ENCODE peak calls at places on chromosome 5, in five cellular contexts. I, Y, H, Q and B are unnamed samples.

GRCh38 chr5:153753645-153754432 is 263.4 kb downstream of the GRIA1 start:
- DNase-seq in H (no peak), Y (no peak), Q (no peak), I (no peak), B (no peak)

GRCh38 chr5:16725575-16725974 is 108.8 kb upstream of the RETREG1 start:
- DNase-seq in Y (no peak), Q (no peak), H (no peak), I (no peak), B (no peak)

GRCh38 chr5:177491429-177491945 is 5.9 kb downstream of the PDLIM7 start:
- DNase-seq in H (peak; percentile 48), I (peak; percentile 36), Q (peak; percentile 98), Y (peak; percentile 95), B (no peak)

GRCh38 chr5:76427481-76428140 is 24.5 kb downstream of the IQGAP2 start:
- DNase-seq in H (no peak), Y (no peak), I (no peak), Q (peak; percentile 19), B (no peak)

GRCh38 chr5:179409806-179410205 is 64.5 kb upstream of the ADAMTS2 start:
- DNase-seq in Q (no peak), Y (no peak), I (no peak), H (no peak), B (no peak)

GRCh38 chr5:137737349-137738256 is 1.7 kb upstream of the KLHL3 start:
- DNase-seq in H (peak; percentile 47), Y (no peak), I (no peak), Q (no peak), B (no peak)

GRCh38 chr5:135220394-135221186 is 178.4 kb downstream of the MACROH2A1 start:
- DNase-seq in H (no peak), Y (no peak), I (no peak), Q (no peak), B (no peak)

GRCh38 chr5:180085837-180086236 is 14.3 kb upstream of the RNF130 start:
- DNase-seq in I (no peak), H (no peak), Q (no peak), Y (peak; percentile 65), B (no peak)

GRCh38 chr5:73892806-73893205 is 266.8 kb downstream of the ARHGEF28 start:
- DNase-seq in I (peak; percentile 86), H (no peak), Y (no peak), Q (no peak), B (no peak)

GRCh38 chr5:15009420-15009819 is 137.8 kb upstream of the ANKH start:
- DNase-seq in H (no peak), Y (no peak), Q (no peak), I (peak; percentile 41), B (no peak)

GRCh38 chr5:77086611-77087483 is at the start of gene ZBED3:
- DNase-seq in I (peak; percentile 70), H (peak; percentile 83), Y (peak; percentile 91), Q (peak; percentile 68), B (peak; percentile 68)

GRCh38 chr5:65913519-65913918 is 12.9 kb upstream of the ERBIN start:
- DNase-seq in H (no peak), I (no peak), Q (no peak), Y (no peak), B (no peak)

GRCh38 chr5:75616961-75617660 is 5.9 kb downstream of the ANKDD1B start:
- DNase-seq in Q (no peak), H (peak; percentile 54), I (no peak), Y (peak; percentile 15), B (no peak)

GRCh38 chr5:125412051-125412560 is 665.7 kb upstream of the ZNF608 start:
- DNase-seq in H (peak; percentile 36), I (peak; percentile 3), Y (peak; percentile 44), Q (no peak), B (peak; percentile 25)

GRCh38 chr5:54292866-54293265 is 17.5 kb downstream of the ARL15 start:
- DNase-seq in Y (no peak), Q (no peak), H (no peak), I (no peak), B (no peak)

GRCh38 chr5:87300176-87300575 is 32.5 kb downstream of the RASA1 start:
- DNase-seq in Q (no peak), H (no peak), I (no peak), Y (no peak), B (no peak)

GRCh38 chr5:155943516-155944407 is 383.2 kb upstream of the SGCD start:
- DNase-seq in Y (peak; percentile 74), I (no peak), H (peak; percentile 50), Q (peak; percentile 66), B (peak; percentile 15)

GRCh38 chr5:66959668-66960067 is 236.9 kb downstream of the CD180 start:
- DNase-seq in Q (no peak), H (no peak), I (peak; percentile 17), Y (no peak), B (no peak)

GRCh38 chr5:127962491-127962890 is 121.1 kb upstream of the SLC12A2 start:
- DNase-seq in Y (no peak), Q (no peak), I (no peak), H (no peak), B (no peak)

DNA sequence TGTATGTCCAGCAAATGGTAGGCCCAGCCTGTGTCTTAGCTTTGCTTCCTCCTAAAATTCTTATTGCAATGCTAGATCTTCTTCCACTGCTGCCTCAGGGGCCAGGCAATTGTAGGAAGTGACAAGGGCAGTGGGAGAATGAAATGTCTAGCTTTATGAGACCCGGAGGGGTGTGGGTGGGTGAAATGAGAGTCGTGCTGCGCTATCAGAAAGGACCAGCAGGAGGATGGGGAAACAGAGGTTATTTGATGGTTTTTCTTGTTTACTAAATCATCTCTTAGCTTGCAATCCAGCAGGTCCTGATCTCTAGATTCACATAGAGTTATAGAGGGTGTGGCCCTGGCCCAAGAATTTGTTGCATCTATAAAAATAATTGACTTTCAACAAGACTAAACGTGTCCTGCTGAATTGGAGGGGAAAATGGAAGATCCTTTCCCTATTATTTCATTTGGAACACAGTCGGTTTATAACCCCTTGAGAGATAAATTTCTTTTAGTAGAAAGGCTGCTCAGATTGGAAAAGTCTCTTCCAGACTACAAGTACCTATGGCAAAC is 43.6 kb downstream of the ZNF366 start:
- DNase-seq in Y (no peak), Q (no peak), H (no peak), I (no peak), B (no peak)
- TF ChIP-seq CTCF in Y (peak; percentile 33), Q (peak; percentile 19), H (no peak), I (peak; percentile 38), B (no peak)

GRCh38 chr5:133969654-133970324 is 1.4 kb upstream of the C5orf15 start:
- DNase-seq in I (peak; percentile 30), Q (no peak), H (no peak), Y (no peak), B (no peak)

GRCh38 chr5:133967124-133967523 is 1.3 kb downstream of the C5orf15 start:
- DNase-seq in Y (peak; percentile 9), I (no peak), Q (no peak), H (no peak), B (no peak)

GRCh38 chr5:133970325-133970671 is 1.9 kb upstream of the C5orf15 start:
- DNase-seq in Y (no peak), Q (no peak), I (no peak), H (no peak), B (no peak)

GRCh38 chr5:133967715-133968056 is 739 bp downstream of the C5orf15 start:
- DNase-seq in H (peak; percentile 14), I (no peak), Y (peak; percentile 31), Q (no peak), B (no peak)

DNA sequence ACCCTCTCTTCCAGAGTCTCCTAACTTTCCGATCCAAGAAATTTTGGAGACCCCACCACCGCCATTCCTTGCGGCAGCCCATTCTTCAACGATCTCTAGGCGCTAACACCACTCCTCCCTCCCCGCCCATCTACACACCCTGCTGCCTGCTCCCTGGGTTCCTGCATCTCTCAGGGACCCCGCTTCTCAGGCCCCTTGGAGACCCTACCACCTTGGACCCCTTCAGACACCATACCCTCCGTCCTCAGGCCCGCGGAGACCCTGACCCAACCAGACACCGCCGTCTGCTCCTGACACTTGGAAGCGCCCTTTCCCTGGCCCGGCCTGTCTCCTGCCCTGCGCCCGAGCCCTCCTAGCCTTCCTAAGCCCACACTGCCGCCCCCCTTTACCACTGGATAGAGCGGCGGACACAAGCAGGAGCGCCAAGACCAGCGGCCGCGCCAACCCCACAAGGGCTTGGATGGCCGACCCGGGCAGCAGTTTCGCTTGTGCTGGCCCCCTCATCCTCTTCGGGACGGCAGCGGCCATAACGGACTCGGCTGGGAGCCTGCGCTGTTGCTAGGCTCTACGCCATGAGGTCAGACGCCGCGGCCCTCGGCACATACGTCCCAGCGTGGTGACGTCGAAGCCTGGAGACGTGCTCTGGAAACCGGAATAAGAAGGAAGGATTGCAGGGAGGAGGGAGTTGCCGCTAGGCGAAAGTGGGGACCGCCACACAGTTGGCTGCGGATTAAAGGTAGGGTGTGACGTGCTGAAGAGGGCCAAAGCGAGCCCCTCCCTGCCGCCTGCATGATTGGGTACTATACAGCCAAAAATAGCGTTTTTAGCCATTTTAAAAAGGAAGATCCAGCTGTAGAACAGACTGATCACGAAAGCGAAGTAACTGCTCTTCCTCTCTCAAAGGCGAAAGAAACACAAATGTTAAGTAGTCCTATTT is at the start of gene C5orf15:
- DNase-seq in Y (peak; percentile 97), Q (peak; percentile 94), H (peak; percentile 96), I (peak; percentile 96), B (peak; percentile 92)
- TF ChIP-seq CTCF in Y (peak; percentile 17), Q (no peak), H (peak; percentile 57), I (no peak), B (no peak)

GRCh38 chr5:173703466-173703865 is 87.0 kb upstream of the BOD1 start:
- DNase-seq in H (no peak), Q (no peak), Y (no peak), I (no peak), B (no peak)

GRCh38 chr5:173707392-173707791 is 90.9 kb upstream of the BOD1 start:
- DNase-seq in Y (no peak), H (no peak), I (peak; percentile 86), Q (peak; percentile 48), B (no peak)

GRCh38 chr5:173704615-173705511 is 88.4 kb upstream of the BOD1 start:
- DNase-seq in I (no peak), Q (no peak), Y (no peak), H (no peak), B (no peak)

GRCh38 chr5:173706700-173707099 is 90.2 kb upstream of the BOD1 start:
- DNase-seq in Q (no peak), Y (no peak), H (no peak), I (no peak), B (no peak)

DNA sequence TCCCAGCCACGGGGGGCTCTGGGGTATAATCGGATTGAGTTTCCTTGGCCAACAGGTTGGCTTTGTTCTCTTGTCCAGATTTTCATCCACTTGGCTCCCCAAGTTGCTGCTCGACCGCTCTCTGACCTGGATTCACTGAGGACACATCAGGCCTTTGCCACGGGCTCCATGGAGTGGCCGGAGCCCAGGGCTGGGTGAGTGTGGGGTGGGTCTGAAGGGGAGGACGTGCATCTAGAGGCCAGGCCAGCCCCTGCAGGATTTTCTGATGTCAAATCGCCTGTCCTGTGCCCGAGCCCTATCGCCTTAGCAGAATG is 89.0 kb upstream of the BOD1 start:
- DNase-seq in Y (no peak), I (no peak), H (no peak), Q (no peak), B (no peak)
- TF ChIP-seq CTCF in Y (no peak), I (no peak), H (no peak), Q (no peak), B (no peak)

GRCh38 chr5:143030349-143030748 is 260.2 kb downstream of the ARHGAP26 start:
- DNase-seq in H (no peak), Y (no peak), I (no peak), Q (no peak), B (no peak)
- TF ChIP-seq CTCF in H (no peak), Y (no peak), I (no peak), Q (no peak), B (no peak)